ENCODE peak calls at places on chromosomes 2 and 18, in nine cellular contexts. E is fibroblast of gingiva; O is stimulated activated CD4-positive, alpha-beta T cell treated with anti-CD3 and anti-CD28 coated beads, Interleukin-4, amount 100 ng/mL, for 24 hours; R is T-cell; D is HuH-7.5; Q is GM23248; S is endothelial cell; T is NCI-H748 treated with DMSO at 0.1 percent for 48 hours; V is OCI-LY7. H is an unnamed sample.
A peak's percentile ranks its signal among the peaks of the same experiment; 100 is the strongest.

GRCh38 chr2:102925003-102925402 is 163.2 kb downstream of the TMEM182 start:
- DNase-seq in T (no peak), V (no peak), R (no peak), Q (no peak), E (no peak), S (no peak), D (no peak), O (no peak), H (no peak)

GRCh38 chr2:73931531-73932500 is 5.1 kb downstream of the DGUOK start:
- DNase-seq in E (no peak), D (no peak), R (no peak), O (peak; percentile 74), V (no peak), T (no peak), S (no peak), Q (peak; percentile 64), H (no peak)

GRCh38 chr2:157596992-157597681 is 31.5 kb downstream of the ACVR1C start:
- DNase-seq in D (peak; percentile 55), Q (peak; percentile 55), S (peak; percentile 59), V (no peak), E (peak; percentile 14), T (no peak), R (peak; percentile 45), O (peak; percentile 66), H (no peak)

GRCh38 chr2:169676850-169677249 is 17.4 kb downstream of the CFAP210 start:
- DNase-seq in S (no peak), O (no peak), Q (no peak), R (no peak), V (no peak), D (no peak), E (no peak), T (no peak), H (no peak)

GRCh38 chr2:39736593-39736992 is 42.5 kb downstream of the THUMPD2 start:
- DNase-seq in O (no peak), R (no peak), D (no peak), T (no peak), S (no peak), E (peak; percentile 77), V (no peak), Q (peak; percentile 77), H (no peak)

GRCh38 chr2:75605770-75606535 is 40.6 kb upstream of the MRPL19 start:
- DNase-seq in Q (peak; percentile 99), V (no peak), R (no peak), E (peak; percentile 94), O (no peak), S (no peak), T (no peak), D (no peak), H (no peak)

GRCh38 chr2:235032466-235032865 is 80.6 kb downstream of the SH3BP4 start:
- DNase-seq in T (no peak), E (no peak), O (no peak), Q (no peak), S (no peak), V (no peak), D (no peak), R (no peak), H (no peak)

GRCh38 chr2:219561179-219562048 is 9.9 kb downstream of the OBSL1 start:
- DNase-seq in Q (no peak), O (no peak), R (no peak), T (no peak), V (no peak), S (no peak), D (no peak), E (no peak), H (no peak)

GRCh38 chr2:9964334-9964980 is 13.0 kb downstream of the GRHL1 start:
- DNase-seq in S (no peak), D (no peak), E (no peak), V (no peak), R (no peak), T (no peak), O (no peak), Q (no peak), H (no peak)

GRCh38 chr18:189254-189653 is 30.9 kb downstream of the USP14 start:
- DNase-seq in V (no peak), T (no peak), O (no peak), E (no peak), R (no peak), S (no peak), Q (no peak), D (no peak), H (no peak)

GRCh38 chr18:53660306-53660705 is 564.2 kb downstream of the MBD2 start:
- DNase-seq in V (no peak), D (no peak), T (no peak), Q (no peak), E (no peak), O (no peak), S (no peak), R (no peak), H (no peak)

GRCh38 chr18:5851998-5852397 is 43.3 kb downstream of the TMEM200C start:
- DNase-seq in T (peak; percentile 23), V (no peak), Q (peak; percentile 25), D (no peak), R (no peak), S (no peak), E (no peak), O (no peak), H (no peak)

GRCh38 chr2:3971313-3972192 is 268.2 kb downstream of the DCDC2C start:
- DNase-seq in S (no peak), D (no peak), V (no peak), E (no peak), R (no peak), O (no peak), T (no peak), Q (no peak), H (no peak)

GRCh38 chr18:45167109-45167551 is 448.1 kb upstream of the SLC14A2 start:
- DNase-seq in V (no peak), O (no peak), S (no peak), Q (peak; percentile 73), R (no peak), D (no peak), T (peak; percentile 37), E (no peak), H (no peak)

GRCh38 chr2:165505514-165505913 is 36.0 kb downstream of the CSRNP3 start:
- DNase-seq in R (no peak), T (no peak), O (no peak), D (no peak), V (no peak), S (no peak), Q (no peak), E (peak; percentile 5), H (no peak)

GRCh38 chr2:191631754-191632153 is 46.2 kb upstream of the NABP1 start:
- DNase-seq in Q (peak; percentile 31), T (no peak), D (peak; percentile 16), E (peak; percentile 60), S (no peak), V (no peak), R (no peak), O (no peak), H (peak; percentile 20)

GRCh38 chr2:176805345-176805744 is 407.2 kb upstream of the HNRNPA3 start:
- DNase-seq in D (no peak), S (no peak), V (no peak), T (no peak), O (no peak), E (no peak), R (no peak), Q (no peak), H (no peak)

GRCh38 chr2:36912692-36913091 is 53.6 kb downstream of the STRN start:
- DNase-seq in E (no peak), T (no peak), O (no peak), Q (peak; percentile 51), R (no peak), S (no peak), V (no peak), D (no peak), H (no peak)

GRCh38 chr18:76935722-76936337 is 113.5 kb downstream of the ZNF236 start:
- DNase-seq in E (no peak), Q (no peak), O (no peak), T (no peak), V (no peak), S (no peak), R (no peak), D (no peak), H (no peak)

GRCh38 chr2:127054996-127055785 is 51.8 kb downstream of the BIN1 start:
- DNase-seq in S (no peak), V (no peak), R (no peak), O (no peak), Q (no peak), E (no peak), T (no peak), D (no peak), H (no peak)

GRCh38 chr2:240557808-240558207 is at the start of gene ANKMY1:
- DNase-seq in D (no peak), O (peak; percentile 65), V (no peak), E (peak; percentile 75), Q (peak; percentile 91), S (peak; percentile 82), R (peak; percentile 61), T (peak; percentile 35), H (no peak)

GRCh38 chr2:101113441-101114267 is 37.5 kb downstream of the TBC1D8 start:
- DNase-seq in E (peak; percentile 97), R (no peak), D (no peak), V (no peak), T (peak; percentile 78), S (no peak), O (no peak), Q (peak; percentile 93), H (peak; percentile 84)

GRCh38 chr18:44411277-44411900 is 269.3 kb upstream of the SETBP1 start:
- DNase-seq in E (peak; percentile 10), D (no peak), R (no peak), Q (peak; percentile 27), T (no peak), V (no peak), S (no peak), O (no peak), H (no peak)

GRCh38 chr18:28175047-28175929 is 1.6 kb downstream of the CDH2 start:
- DNase-seq in E (peak; percentile 46), Q (peak; percentile 83), O (no peak), V (no peak), S (peak; percentile 74), T (no peak), R (no peak), D (peak; percentile 40), H (peak; percentile 20)

GRCh38 chr18:44870631-44871502 is 190.2 kb downstream of the SETBP1 start:
- DNase-seq in R (no peak), V (no peak), S (no peak), T (no peak), D (no peak), E (no peak), O (no peak), Q (no peak), H (no peak)